ENCODE peak calls at places on chromosomes 5 and 9, in ten cellular contexts. R is RPMI7951; E is ELF-1; Z is body of pancreas; B is thoracic aorta; N is iris pigment epithelial cell; H is right atrium auricular region; W is ACHN; P is fibroblast of pulmonary artery; C is activated T-cell treated with anti-CD3 and anti-CD28 coated beads, Interleukin-2, amount 50 U/mL, for 1 hour. L is an unnamed sample.

GRCh38 chr5:96997265-96997859 is 61.5 kb downstream of the LNPEP start:
- DNase-seq in R (peak), E (no peak), Z (peak), B (no peak), N (peak), H (no peak), W (peak), P (peak), C (no peak), L (no peak)

GRCh38 chr5:120017523-120017922 is 388.2 kb downstream of the FAM170A start:
- DNase-seq in R (peak), E (no peak), Z (no peak), B (no peak), N (peak), H (no peak), W (peak), P (no peak), C (no peak), L (no peak)

GRCh38 chr5:179923422-179923821 is 15.7 kb upstream of the TBC1D9B start:
- DNase-seq in R (no peak), E (no peak), Z (no peak), B (no peak), N (no peak), H (no peak), W (no peak), P (no peak), C (no peak), L (no peak)

GRCh38 chr9:126461608-126462007 is 135.0 kb downstream of the MVB12B start:
- DNase-seq in R (no peak), E (no peak), Z (peak), B (no peak), N (no peak), H (no peak), W (no peak), P (no peak), C (no peak), L (no peak)

GRCh38 chr5:57754616-57755015 is 272.0 kb upstream of the ACTBL2 start:
- DNase-seq in R (no peak), E (no peak), Z (no peak), B (no peak), N (peak), H (no peak), W (no peak), P (no peak), C (no peak), L (no peak)

GRCh38 chr5:123144096-123144495 is 55.1 kb downstream of the PRDM6 start:
- DNase-seq in R (no peak), E (no peak), Z (no peak), B (no peak), N (no peak), H (no peak), W (no peak), P (no peak), C (no peak), L (no peak)

GRCh38 chr5:36950586-36951457 is 74.3 kb downstream of the NIPBL start:
- DNase-seq in R (peak), E (no peak), Z (no peak), B (no peak), N (peak), H (no peak), W (peak), P (peak), C (no peak), L (no peak)

GRCh38 chr5:120463026-120463770 is 902 bp upstream of the PRR16 start:
- DNase-seq in R (no peak), E (no peak), Z (no peak), B (no peak), N (no peak), H (no peak), W (no peak), P (no peak), C (no peak), L (no peak)

GRCh38 chr9:720239-720881 is 121.1 kb upstream of the DMRT1 start:
- DNase-seq in R (no peak), E (peak), Z (no peak), B (no peak), N (no peak), H (no peak), W (no peak), P (no peak), C (no peak), L (no peak)

GRCh38 chr5:131109540-131110255 is 55.4 kb downstream of the HINT1 start:
- DNase-seq in R (peak), E (no peak), Z (peak), B (no peak), N (peak), H (no peak), W (peak), P (peak), C (no peak), L (peak)

GRCh38 chr9:38284768-38285080 is 107.8 kb upstream of the ALDH1B1 start:
- DNase-seq in R (no peak), E (no peak), Z (no peak), B (no peak), N (no peak), H (peak), W (no peak), P (no peak), C (no peak), L (no peak)

GRCh38 chr9:9847750-9848149 is 765.1 kb downstream of the PTPRD start:
- DNase-seq in R (no peak), E (peak), Z (no peak), B (no peak), N (no peak), H (no peak), W (no peak), P (no peak), C (no peak), L (no peak)

GRCh38 chr5:172929371-172929838 is 29.8 kb upstream of the RPL26L1 start:
- DNase-seq in R (peak), E (no peak), Z (no peak), B (no peak), N (peak), H (no peak), W (no peak), P (peak), C (no peak), L (no peak)

GRCh38 chr9:111743275-111743674 is 51.5 kb downstream of the SHOC1 start:
- DNase-seq in R (peak), E (no peak), Z (no peak), B (no peak), N (peak), H (no peak), W (peak), P (peak), C (no peak), L (no peak)

GRCh38 chr5:92265804-92266203 is 882.7 kb upstream of the ARRDC3 start:
- DNase-seq in R (no peak), E (no peak), Z (no peak), B (no peak), N (no peak), H (no peak), W (no peak), P (no peak), C (no peak), L (no peak)

GRCh38 chr5:102313907-102314306 is 17.8 kb upstream of the SLCO4C1 start:
- DNase-seq in R (no peak), E (peak), Z (no peak), B (no peak), N (no peak), H (no peak), W (no peak), P (no peak), C (no peak), L (no peak)

GRCh38 chr5:109329296-109330252 is 80.2 kb downstream of the PJA2 start:
- DNase-seq in R (peak), E (no peak), Z (no peak), B (no peak), N (peak), H (no peak), W (no peak), P (peak), C (no peak), L (no peak)

GRCh38 chr9:119398350-119398749 is 29.1 kb upstream of the BRINP1 start:
- DNase-seq in R (no peak), E (no peak), Z (no peak), B (no peak), N (no peak), H (no peak), W (no peak), P (no peak), C (no peak), L (no peak)

GRCh38 chr5:89372176-89372575 is 489.2 kb upstream of the MEF2C start:
- DNase-seq in R (no peak), E (no peak), Z (no peak), B (no peak), N (no peak), H (no peak), W (no peak), P (no peak), C (no peak), L (no peak)